ENCODE peak calls at places on chromosomes 4 and X, in four cellular contexts. F is ascending aorta; M is stimulated activated CD8-positive, alpha-beta memory T cell treated with anti-CD3 and anti-CD28 coated beads, Interleukin-15, amount 100 ng/mL, for 4 hours; D is GM13977. I is an unnamed sample.

GRCh38 chrX:134999469-134999868 is 8.7 kb downstream of the SMIM10 start:
- DNase-seq in F (no peak), M (no peak), D (peak), I (peak)

GRCh38 chrX:31524182-31524581 is 452.3 kb upstream of the FTHL17 start:
- DNase-seq in F (no peak), M (no peak), D (no peak), I (no peak)

GRCh38 chr4:1593038-1593417 is 91.1 kb downstream of the FAM53A start:
- DNase-seq in F (no peak), M (no peak), D (no peak), I (no peak)

GRCh38 chrX:10990418-10990817 is 120.7 kb upstream of the HCCS start:
- DNase-seq in F (no peak), M (no peak), D (no peak), I (no peak)

GRCh38 chr4:89704651-89705395 is 132.1 kb downstream of the SNCA start:
- DNase-seq in F (no peak), M (no peak), D (no peak), I (no peak)

GRCh38 chr4:106551724-106552123 is 183.1 kb upstream of the GIMD1 start:
- DNase-seq in F (no peak), M (no peak), D (no peak), I (no peak)

GRCh38 chr4:124514588-124514987 is 197.9 kb downstream of the ANKRD50 start:
- DNase-seq in F (no peak), M (no peak), D (no peak), I (no peak)

GRCh38 chr4:112647785-112648184 is 10.8 kb downstream of the LARP7 start:
- DNase-seq in F (no peak), M (no peak), D (no peak), I (no peak)

GRCh38 chr4:94228488-94229216 is 21.0 kb downstream of the SMARCAD1 start:
- DNase-seq in F (no peak), M (no peak), D (no peak), I (no peak)

GRCh38 chrX:133444952-133445831 is 29.9 kb upstream of the GPC4 start:
- DNase-seq in F (no peak), M (no peak), D (no peak), I (peak)

GRCh38 chr4:88033309-88033708 is 25.9 kb downstream of the PKD2 start:
- DNase-seq in F (no peak), M (no peak), D (peak), I (peak)

I was measured in LoVo.